ENCODE peak calls at places on chromosomes 16 and 17, in five cellular contexts. Y, Q, X, J and R are unnamed samples.

GRCh38 chr16:3097266-3097665 is 1.8 kb downstream of the ZSCAN10 start:
- DNase-seq in J (no peak), Y (no peak), Q (no peak), X (no peak), R (no peak)

GRCh38 chr17:31510273-31511175 is 119.0 kb downstream of the RAB11FIP4 start:
- DNase-seq in Y (no peak), J (peak; percentile 52), Q (no peak), X (no peak), R (no peak)

GRCh38 chr17:41689497-41690299 is 1.0 kb downstream of the EIF1 start:
- DNase-seq in Y (no peak), J (no peak), Q (peak; percentile 71), X (peak; percentile 30), R (peak; percentile 76)

GRCh38 chr16:2147981-2148671 is at the start of gene RAB26:
- DNase-seq in Q (peak; percentile 40), J (peak; percentile 62), Y (peak; percentile 64), X (peak; percentile 82), R (peak; percentile 44)

GRCh38 chr17:76696763-76697701 is 13.7 kb downstream of the MXRA7 start:
- DNase-seq in Y (no peak), Q (no peak), J (no peak), X (no peak), R (peak; percentile 61)

GRCh38 chr17:71438631-71439146 is 682.1 kb upstream of the SOX9 start:
- DNase-seq in X (no peak), J (no peak), Y (peak; percentile 61), Q (no peak), R (peak; percentile 96)

GRCh38 chr16:53829186-53829747 is 125.3 kb downstream of the FTO start:
- DNase-seq in X (no peak), Q (no peak), Y (no peak), J (no peak), R (peak; percentile 17)

GRCh38 chr16:85151603-85152413 is 39.5 kb upstream of the CIBAR2 start:
- DNase-seq in Q (no peak), J (peak; percentile 70), X (no peak), Y (peak; percentile 95), R (peak; percentile 82)

GRCh38 chr16:50386139-50386538 is 17.4 kb upstream of the BRD7 start:
- DNase-seq in Y (no peak), J (no peak), Q (no peak), X (no peak), R (no peak)

GRCh38 chr16:11136600-11136999 is 119.4 kb downstream of the SOCS1 start:
- DNase-seq in J (no peak), Q (no peak), Y (no peak), X (no peak), R (peak; percentile 47)

GRCh38 chr17:68542698-68543463 is 30.7 kb downstream of the PRKAR1A start:
- DNase-seq in J (no peak), Q (no peak), Y (no peak), X (no peak), R (no peak)

GRCh38 chr17:43140396-43141332 is 15.5 kb upstream of the BRCA1 start:
- DNase-seq in Y (no peak), J (no peak), Q (no peak), X (no peak), R (no peak)

GRCh38 chr16:2237552-2238395 is 1.5 kb downstream of the DNASE1L2 start:
- DNase-seq in Y (no peak), X (peak; percentile 53), J (no peak), Q (no peak), R (no peak)

GRCh38 chr16:85126731-85127662 is 14.7 kb upstream of the CIBAR2 start:
- DNase-seq in Y (peak; percentile 87), J (peak; percentile 21), Q (no peak), X (peak; percentile 45), R (peak; percentile 89)

GRCh38 chr17:20202141-20202574 is 193.0 kb downstream of the SPECC1 start:
- DNase-seq in Q (no peak), X (peak; percentile 44), J (no peak), Y (no peak), R (no peak)

GRCh38 chr16:11689031-11689840 is 21.0 kb downstream of the SNN start:
- DNase-seq in Q (no peak), X (no peak), J (no peak), Y (no peak), R (no peak)

GRCh38 chr17:37124825-37125181 is 176.0 kb downstream of the AATF start:
- DNase-seq in X (no peak), J (no peak), Y (no peak), Q (no peak), R (no peak)

GRCh38 chr16:66996324-66996982 is 8.1 kb downstream of the CES4A start:
- DNase-seq in X (no peak), Q (no peak), J (peak; percentile 86), Y (no peak), R (peak; percentile 76)

GRCh38 chr17:39235555-39236221 is 9.9 kb upstream of the STAC2 start:
- DNase-seq in Q (no peak), J (no peak), Y (peak; percentile 89), X (peak; percentile 79), R (peak; percentile 54)

GRCh38 chr16:53530046-53530445 is 27.0 kb upstream of the AKTIP start:
- DNase-seq in Q (no peak), J (no peak), X (no peak), Y (no peak), R (no peak)

GRCh38 chr17:44968225-44969143 is at the start of gene C1QL1:
- DNase-seq in Y (peak; percentile 98), J (peak; percentile 66), Q (peak; percentile 85), X (peak; percentile 97), R (peak; percentile 89)

GRCh38 chr17:14302421-14303099 is 1.7 kb downstream of the HS3ST3B1 start:
- DNase-seq in Y (peak; percentile 54), Q (peak; percentile 76), J (peak; percentile 43), X (peak; percentile 84), R (peak; percentile 84)

GRCh38 chr17:14352139-14352538 is 51.3 kb downstream of the HS3ST3B1 start:
- DNase-seq in Y (no peak), X (no peak), J (no peak), Q (no peak), R (no peak)

GRCh38 chr16:88738167-88739084 is 32.1 kb downstream of the CTU2 start:
- DNase-seq in Y (no peak), J (no peak), X (no peak), Q (no peak), R (no peak)

GRCh38 chr16:17921357-17921978 is 415.1 kb downstream of the NPIPA8 start:
- DNase-seq in Q (peak; percentile 11), Y (no peak), J (no peak), X (peak; percentile 71), R (no peak)

GRCh38 chr17:80861360-80861861 is 130.2 kb upstream of the CHMP6 start:
- DNase-seq in J (no peak), Y (no peak), X (no peak), Q (no peak), R (no peak)

GRCh38 chr17:27207073-27207511 is 86.8 kb upstream of the WSB1 start:
- DNase-seq in Q (no peak), J (no peak), X (no peak), Y (peak; percentile 30), R (peak; percentile 33)

GRCh38 chr16:11612110-11612981 is 25.6 kb upstream of the LITAF start:
- DNase-seq in J (peak; percentile 16), Y (no peak), X (peak; percentile 40), Q (no peak), R (no peak)

GRCh38 chr16:19694989-19695388 is 23.0 kb downstream of the KNOP1 start:
- DNase-seq in Q (no peak), X (no peak), Y (no peak), J (no peak), R (no peak)

GRCh38 chr17:61160789-61161440 is 238.7 kb upstream of the TBX2 start:
- DNase-seq in Y (no peak), X (no peak), J (no peak), Q (no peak), R (no peak)

GRCh38 chr17:6913608-6914443 is 82.0 kb upstream of the ALOX12 start:
- DNase-seq in Q (peak; percentile 92), Y (peak; percentile 81), J (peak; percentile 39), X (peak; percentile 85), R (peak; percentile 44)

GRCh38 chr17:1686086-1686485 is 1.4 kb upstream of the PRPF8 start:
- DNase-seq in Y (no peak), X (no peak), J (no peak), Q (no peak), R (no peak)

GRCh38 chr17:77872714-77873517 is 85.6 kb upstream of the TNRC6C start:
- DNase-seq in Q (no peak), J (no peak), Y (no peak), X (no peak), R (no peak)

GRCh38 chr16:48318630-48319029 is 66.6 kb downstream of the SIAH1 start:
- DNase-seq in Q (no peak), Y (no peak), X (peak; percentile 18), J (peak; percentile 25), R (peak; percentile 82)

GRCh38 chr17:74024871-74025531 is 178.5 kb upstream of the RPL38 start:
- DNase-seq in X (no peak), Y (no peak), Q (peak; percentile 25), J (no peak), R (no peak)

GRCh38 chr16:49193596-49193995 is 88.0 kb downstream of the CBLN1 start:
- DNase-seq in Q (no peak), Y (no peak), X (no peak), J (no peak), R (no peak)

GRCh38 chr17:18237461-18237860 is 12.0 kb downstream of the LLGL1 start:
- DNase-seq in Y (no peak), X (no peak), J (no peak), Q (no peak), R (no peak)

GRCh38 chr17:57999496-58000017 is 7.5 kb downstream of the SRSF1 start:
- DNase-seq in Q (no peak), X (no peak), Y (peak; percentile 56), J (no peak), R (peak; percentile 83)

GRCh38 chr16:11118479-11118878 is 137.5 kb downstream of the SOCS1 start:
- DNase-seq in X (no peak), Q (no peak), Y (no peak), J (no peak), R (peak; percentile 61)

GRCh38 chr16:67804853-67805542 is 1.4 kb downstream of the RANBP10 start:
- DNase-seq in Y (no peak), Q (no peak), X (no peak), J (no peak), R (no peak)